ENCODE peak calls at places on chromosomes 3 and 15, in six cellular contexts. U is stomach, C is OCI-LY7, R is GM23338, T is adrenal gland, Q is heart left ventricle. N is an unnamed sample. For H3K4me1, the result is how much of the 10 kb centered on the place peaks cover.

GRCh38 chr15:32857732-32858131 is 139.9 kb downstream of the GREM1 start:
- DNase-seq in U (no peak), C (no peak), R (no peak), Q (no peak), T (no peak), N (no peak)

GRCh38 chr3:108345492-108346205 is 49.3 kb downstream of the HHLA2 start:
- DNase-seq in R (peak), C (peak), U (no peak), T (no peak), Q (no peak), N (no peak)

GRCh38 chr15:83734487-83734886 is 80.6 kb downstream of the ADAMTSL3 start:
- DNase-seq in C (no peak), Q (peak), T (no peak), U (no peak), R (peak), N (no peak)

GRCh38 chr15:99443056-99443756 is 122.6 kb upstream of the MEF2A start:
- DNase-seq in T (no peak), R (no peak), U (peak), C (no peak), Q (no peak), N (no peak)

GRCh38 chr3:36944012-36944640 is 728 bp downstream of the TRANK1 start:
- DNase-seq in Q (peak), T (peak), R (peak), U (peak), C (peak), N (peak)

GRCh38 chr3:133578548-133579191 is 5.2 kb downstream of the CDV3 start:
- DNase-seq in T (no peak), U (no peak), Q (no peak), R (peak), C (peak), N (peak)

GRCh38 chr3:5806192-5806591 is 618.7 kb downstream of the EDEM1 start:
- DNase-seq in T (no peak), U (no peak), Q (no peak), C (peak), R (no peak), N (no peak)

GRCh38 chr15:53880353-53880752 is 97.9 kb upstream of the UNC13C start:
- DNase-seq in Q (peak), U (no peak), R (no peak), T (no peak), C (no peak), N (no peak)

GRCh38 chr15:36841154-36841553 is 259.2 kb downstream of the MEIS2 start:
- DNase-seq in Q (no peak), U (no peak), R (no peak), C (no peak), T (no peak), N (no peak)

GRCh38 chr3:31288641-31289100 is 244.1 kb upstream of the STT3B start:
- DNase-seq in T (peak), C (no peak), R (peak), U (peak), Q (peak), N (peak)

GRCh38 chr15:24878153-24878552 is 76.6 kb upstream of the SNRPN start:
- DNase-seq in U (no peak), Q (peak), T (peak), C (no peak), R (peak), N (no peak)

GRCh38 chr3:141266797-141267555 is 35.4 kb downstream of the PXYLP1 start:
- DNase-seq in T (no peak), R (no peak), Q (no peak), U (no peak), C (peak), N (peak)

GRCh38 chr3:134799393-134799792 is 4.3 kb downstream of the EPHB1 start:
- DNase-seq in R (no peak), C (no peak), T (no peak), Q (no peak), U (no peak), N (no peak)

GRCh38 chr3:171688593-171688992 is 121.7 kb downstream of the PLD1 start:
- DNase-seq in U (no peak), Q (no peak), C (no peak), R (no peak), T (peak), N (no peak)

GRCh38 chr3:132898131-132898530 is 140.1 kb upstream of the TMEM108 start:
- DNase-seq in U (no peak), Q (no peak), C (no peak), T (peak), R (no peak), N (no peak)

GRCh38 chr15:97168704-97169475 is 791.6 kb upstream of the ARRDC4 start:
- DNase-seq in C (peak), R (peak), T (no peak), U (no peak), Q (no peak), N (no peak)

GRCh38 chr3:170154569-170155143 is 26.9 kb downstream of the PHC3 start:
- DNase-seq in Q (no peak), T (no peak), R (no peak), C (peak), U (no peak), N (peak)

GRCh38 chr3:117443014-117443413 is 733.4 kb downstream of the TUSC7 start:
- DNase-seq in U (no peak), Q (no peak), C (no peak), T (no peak), R (no peak), N (no peak)

GRCh38 chr15:68888419-68888818 is 41.9 kb upstream of the SPESP1 start:
- DNase-seq in T (no peak), U (no peak), C (no peak), Q (no peak), R (peak), N (no peak)

GRCh38 chr3:188756241-188756640 is 415.5 kb upstream of the TPRG1 start:
- DNase-seq in R (no peak), C (peak), T (no peak), U (no peak), Q (no peak), N (no peak)

GRCh38 chr3:188754286-188754685 is 417.5 kb upstream of the TPRG1 start:
- DNase-seq in C (peak), U (no peak), Q (no peak), T (no peak), R (no peak), N (no peak)

GRCh38 chr3:188750625-188751024 is 421.1 kb upstream of the TPRG1 start:
- DNase-seq in Q (no peak), C (no peak), U (no peak), T (no peak), R (no peak), N (no peak)

GRCh38 chr3:188749830-188750229 is 421.9 kb upstream of the TPRG1 start:
- DNase-seq in Q (no peak), R (no peak), U (no peak), C (no peak), T (no peak), N (no peak)

DNA sequence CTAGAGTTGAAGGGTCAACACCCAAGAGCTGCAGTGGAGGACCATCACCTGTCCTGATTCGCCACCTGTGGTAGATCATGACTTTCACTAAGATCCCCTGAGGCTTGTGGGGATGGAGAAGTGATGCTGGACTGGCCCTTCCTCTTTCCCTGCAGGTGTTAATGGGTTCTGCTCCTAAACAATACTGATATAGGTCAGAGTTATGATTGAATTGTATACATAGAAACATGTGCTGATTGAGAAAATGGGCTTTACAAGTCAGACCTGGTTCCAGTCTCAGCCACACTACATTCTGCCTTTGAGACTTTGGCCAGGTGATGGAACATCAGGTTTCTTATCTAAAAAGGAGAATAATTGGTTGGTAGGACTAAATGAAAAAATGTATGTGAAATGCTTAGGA is 418.9 kb upstream of the TPRG1 start:
- DNase-seq in U (no peak), R (no peak), T (no peak), Q (no peak), C (peak), N (no peak)
- H3K4me1 ChIP-seq in U (under half), R (under half), T (under half), Q (under half), C (half or more), N (under half)

GRCh38 chr3:160781429-160781828 is 25.4 kb downstream of the PPM1L start:
- DNase-seq in U (no peak), T (no peak), Q (no peak), C (no peak), R (no peak), N (no peak)

GRCh38 chr3:160774172-160774571 is 18.1 kb downstream of the PPM1L start:
- DNase-seq in T (no peak), Q (no peak), R (no peak), C (no peak), U (no peak), N (no peak)

GRCh38 chr3:160773722-160774121 is 17.7 kb downstream of the PPM1L start:
- DNase-seq in R (no peak), Q (no peak), C (no peak), U (no peak), T (no peak), N (no peak)

GRCh38 chr3:160780246-160780645 is 24.2 kb downstream of the PPM1L start:
- DNase-seq in C (no peak), T (no peak), R (no peak), Q (no peak), U (no peak), N (no peak)

GRCh38 chr3:160778480-160778879 is 22.4 kb downstream of the PPM1L start:
- DNase-seq in U (no peak), R (no peak), C (no peak), T (no peak), Q (no peak), N (no peak)
- H3K4me1 ChIP-seq in U (under half), R (under half), C (under half), T (under half), Q (under half), N (under half)

DNA sequence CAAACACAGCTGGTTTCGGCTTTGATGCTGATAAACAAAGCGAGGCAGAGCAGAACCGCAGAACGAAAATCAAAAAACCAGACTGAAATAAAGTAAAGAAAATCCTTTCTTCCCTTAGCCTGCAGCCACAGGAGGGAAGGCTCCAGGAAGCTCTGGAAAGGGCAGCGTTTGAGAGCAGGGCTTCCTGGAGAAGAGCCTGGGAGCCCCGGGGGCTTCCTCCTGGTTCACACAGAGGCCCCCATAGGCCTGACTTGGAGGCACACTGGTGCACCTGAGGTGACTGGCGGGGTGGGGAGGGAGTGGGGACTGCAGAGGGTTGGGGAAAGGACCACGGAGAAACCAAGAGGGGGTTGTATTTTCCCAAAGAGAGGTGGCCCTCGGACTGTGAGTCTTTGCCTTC is 98.8 kb upstream of the WNT5A start:
- DNase-seq in T (no peak), Q (no peak), U (no peak), R (peak), C (no peak), N (no peak)
- H3K4me1 ChIP-seq in T (under half), Q (under half), U (under half), R (under half), C (under half), N (under half)

GRCh38 chr3:122052968-122053367 is 2.2 kb upstream of the CD86 start:
- DNase-seq in R (no peak), T (no peak), C (peak), U (no peak), Q (no peak), N (no peak)
- H3K4me1 ChIP-seq in R (under half), T (under half), C (under half), U (under half), Q (under half), N (under half)

GRCh38 chr15:87753539-87753938 is 503.0 kb downstream of the NTRK3 start:
- DNase-seq in U (no peak), Q (no peak), T (no peak), R (peak), C (no peak), N (peak)

GRCh38 chr15:87755226-87755625 is 501.3 kb downstream of the NTRK3 start:
- DNase-seq in U (no peak), Q (no peak), C (no peak), R (no peak), T (no peak), N (peak)

GRCh38 chr15:87757084-87757483 is 499.5 kb downstream of the NTRK3 start:
- DNase-seq in R (no peak), Q (no peak), U (no peak), T (no peak), C (no peak), N (no peak)

GRCh38 chr15:87758739-87759457 is 497.6 kb downstream of the NTRK3 start:
- DNase-seq in R (no peak), C (no peak), T (no peak), U (no peak), Q (no peak), N (no peak)

DNA sequence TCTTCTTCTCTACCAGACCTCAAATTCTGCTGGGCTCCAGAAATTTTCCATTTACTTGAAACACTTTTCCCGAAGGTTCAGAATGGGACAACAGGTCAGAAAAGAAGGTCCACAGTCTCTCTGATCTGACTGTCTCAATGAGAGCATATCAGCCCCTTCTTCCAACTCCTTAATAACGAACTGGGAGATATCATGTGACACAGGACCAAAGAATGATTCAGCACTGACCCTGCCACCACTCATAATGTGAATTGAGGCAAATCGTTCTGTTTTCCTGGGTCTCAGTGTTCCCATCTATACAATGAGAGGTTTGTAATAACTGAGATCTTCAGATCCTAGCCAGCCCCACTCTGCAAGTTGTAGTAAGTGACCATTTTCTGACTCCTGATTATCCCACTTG is 500.5 kb downstream of the NTRK3 start:
- DNase-seq in T (no peak), Q (no peak), R (no peak), C (no peak), U (no peak), N (no peak)
- H3K4me1 ChIP-seq in T (under half), Q (under half), R (under half), C (under half), U (under half), N (under half)

GRCh38 chr3:177711637-177712036 is 514.4 kb upstream of the TBL1XR1 start:
- DNase-seq in U (no peak), T (no peak), Q (no peak), R (no peak), C (no peak), N (no peak)
- H3K4me1 ChIP-seq in U (under half), T (under half), Q (under half), R (under half), C (under half), N (under half)

GRCh38 chr3:58173670-58174472 is 36.9 kb downstream of the DNASE1L3 start:
- DNase-seq in C (peak), R (peak), T (peak), Q (peak), U (peak), N (peak)
- H3K4me1 ChIP-seq in C (under half), R (under half), T (under half), Q (under half), U (half or more), N (under half)

GRCh38 chr3:12995389-12996180 is 77.6 kb downstream of the IQSEC1 start:
- DNase-seq in Q (peak), C (no peak), U (no peak), T (no peak), R (no peak), N (no peak)
- H3K4me1 ChIP-seq in Q (half or more), C (half or more), U (under half), T (half or more), R (under half), N (under half)

GRCh38 chr3:187916072-187916471 is 170.8 kb upstream of the BCL6 start:
- DNase-seq in Q (no peak), U (no peak), T (no peak), C (no peak), R (peak), N (no peak)
- H3K4me1 ChIP-seq in Q (under half), U (under half), T (under half), C (half or more), R (half or more), N (under half)

GRCh38 chr15:63231206-63231605 is 41.8 kb downstream of the RAB8B start:
- DNase-seq in T (no peak), C (no peak), Q (no peak), R (no peak), U (no peak), N (no peak)

GRCh38 chr15:63223463-63223862 is 34.1 kb downstream of the RAB8B start:
- DNase-seq in C (no peak), T (no peak), R (no peak), Q (no peak), U (no peak), N (no peak)

GRCh38 chr15:63226155-63226883 is 36.9 kb downstream of the RAB8B start:
- DNase-seq in R (no peak), C (no peak), U (no peak), T (no peak), Q (no peak), N (no peak)

GRCh38 chr15:63227689-63228088 is 38.3 kb downstream of the RAB8B start:
- DNase-seq in Q (no peak), C (no peak), T (no peak), R (no peak), U (no peak), N (no peak)

DNA sequence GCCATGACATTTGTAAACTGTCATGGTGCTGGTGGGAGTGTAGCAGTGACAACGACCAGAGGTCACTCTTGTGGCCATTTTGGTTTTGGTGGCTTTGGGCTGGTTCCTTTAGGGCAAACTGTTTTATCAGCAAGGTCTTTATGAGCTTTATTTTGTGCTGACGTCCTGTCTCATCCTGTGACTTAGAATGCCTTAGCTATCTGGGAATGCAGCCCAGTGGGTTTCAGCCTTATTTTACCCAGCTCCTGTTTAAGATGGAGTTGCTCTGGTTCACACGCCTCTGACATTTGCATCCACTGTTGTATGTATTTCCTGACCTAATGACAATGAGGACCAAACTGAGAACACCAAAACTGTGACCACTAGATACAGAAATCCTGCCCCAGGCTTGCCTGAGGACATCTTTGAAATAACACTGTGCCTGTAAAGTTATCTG is 37.6 kb downstream of the RAB8B start:
- DNase-seq in Q (no peak), T (no peak), C (no peak), R (no peak), U (no peak), N (no peak)
- H3K4me1 ChIP-seq in Q (half or more), T (under half), C (under half), R (under half), U (under half), N (under half)